ENCODE peak calls at places on chromosome 3, in five cellular contexts. G, A, W, M and N are unnamed samples.

GRCh38 chr3:184039414-184039813 is 7.9 kb downstream of the HTR3D start:
- DNase-seq in G (no peak), M (peak; percentile 47), W (no peak), A (peak; percentile 89), N (no peak)

GRCh38 chr3:152270145-152270870 is 1.6 kb downstream of the MBNL1 start:
- DNase-seq in G (no peak), M (no peak), A (peak; percentile 21), W (no peak), N (peak; percentile 54)

GRCh38 chr3:61561374-61562041 is at the start of gene PTPRG:
- DNase-seq in G (peak; percentile 95), A (peak; percentile 95), M (peak; percentile 94), W (peak; percentile 94), N (peak; percentile 95)

GRCh38 chr3:62805578-62805977 is 69.6 kb downstream of the CADPS start:
- DNase-seq in A (no peak), W (no peak), M (no peak), G (no peak), N (no peak)

GRCh38 chr3:171442184-171442583 is 18.0 kb downstream of the TNIK start:
- DNase-seq in M (no peak), A (no peak), G (no peak), W (no peak), N (peak; percentile 45)

GRCh38 chr3:196694202-196694638 is 17.8 kb downstream of the CEP19 start:
- DNase-seq in M (no peak), W (no peak), G (no peak), A (no peak), N (peak; percentile 40)

GRCh38 chr3:67864587-67865183 is 210.3 kb upstream of the SUCLG2 start:
- DNase-seq in W (no peak), G (no peak), M (no peak), A (no peak), N (no peak)

GRCh38 chr3:156577731-156578130 is 22.8 kb upstream of the SSR3 start:
- DNase-seq in W (no peak), G (peak; percentile 8), M (no peak), A (peak; percentile 82), N (peak; percentile 31)

GRCh38 chr3:50630916-50631315 is 14.0 kb downstream of the MAPKAPK3 start:
- DNase-seq in M (peak; percentile 59), A (no peak), G (peak; percentile 38), W (no peak), N (no peak)

GRCh38 chr3:57803647-57804081 is 47.6 kb downstream of the SLMAP start:
- DNase-seq in G (peak; percentile 92), A (peak; percentile 97), M (peak; percentile 92), W (peak; percentile 66), N (peak; percentile 89)

GRCh38 chr3:46664971-46665762 is 28.3 kb downstream of the ALS2CL start:
- DNase-seq in W (peak; percentile 48), A (no peak), G (no peak), M (no peak), N (no peak)

GRCh38 chr3:26106119-26106690 is 316.3 kb downstream of the OXSM start:
- DNase-seq in A (peak; percentile 4), W (no peak), G (no peak), M (no peak), N (no peak)

GRCh38 chr3:193704431-193704830 is 111.4 kb downstream of the OPA1 start:
- DNase-seq in G (no peak), A (no peak), M (no peak), W (no peak), N (peak; percentile 12)

GRCh38 chr3:184016820-184017671 is 638 bp downstream of the ABCC5 start:
- DNase-seq in M (no peak), G (peak; percentile 53), W (peak; percentile 81), A (peak; percentile 66), N (peak; percentile 46)

GRCh38 chr3:114994554-114995341 is 152.3 kb downstream of the ZBTB20 start:
- DNase-seq in M (no peak), W (no peak), G (no peak), A (no peak), N (no peak)

GRCh38 chr3:178078933-178079332 is 457.3 kb upstream of the KCNMB2 start:
- DNase-seq in G (peak; percentile 73), M (peak; percentile 86), W (no peak), A (peak; percentile 24), N (peak; percentile 67)

GRCh38 chr3:113054552-113054951 is 63.8 kb downstream of the GTPBP8 start:
- DNase-seq in G (peak; percentile 32), W (no peak), A (peak; percentile 87), M (peak; percentile 49), N (peak; percentile 83)

GRCh38 chr3:19348929-19349564 is 200.7 kb downstream of the KCNH8 start:
- DNase-seq in W (no peak), M (no peak), A (peak; percentile 56), G (peak; percentile 9), N (peak; percentile 33)

GRCh38 chr3:190671658-190672057 is 157.8 kb downstream of the IL1RAP start:
- DNase-seq in A (no peak), W (no peak), G (peak; percentile 41), M (peak; percentile 88), N (peak; percentile 45)

GRCh38 chr3:170531557-170532335 is 54.1 kb downstream of the SLC7A14 start:
- DNase-seq in G (no peak), W (no peak), M (no peak), A (no peak), N (no peak)

GRCh38 chr3:112096176-112096575 is 10.0 kb downstream of the C3orf52 start:
- DNase-seq in A (peak; percentile 35), M (no peak), W (no peak), G (no peak), N (no peak)

GRCh38 chr3:124758851-124759635 is 28.8 kb downstream of the UMPS start:
- DNase-seq in G (no peak), W (no peak), M (no peak), A (no peak), N (no peak)

GRCh38 chr3:123081718-123082369 is 15.0 kb downstream of the PDIA5 start:
- DNase-seq in M (no peak), A (no peak), G (no peak), W (peak; percentile 58), N (no peak)

GRCh38 chr3:49027634-49028033 is 1.6 kb downstream of the IMPDH2 start:
- DNase-seq in M (no peak), W (no peak), A (no peak), G (no peak), N (no peak)

GRCh38 chr3:14791343-14791945 is 27.3 kb upstream of the FGD5 start:
- DNase-seq in G (peak; percentile 5), M (peak; percentile 3), W (no peak), A (peak; percentile 64), N (peak; percentile 54)

GRCh38 chr3:140274429-140274828 is 339.4 kb downstream of the CLSTN2 start:
- DNase-seq in W (no peak), M (no peak), A (no peak), G (no peak), N (no peak)

GRCh38 chr3:15099364-15100098 is 583 bp upstream of the RBSN start:
- DNase-seq in G (no peak), M (no peak), A (no peak), W (no peak), N (no peak)

GRCh38 chr3:131998027-131998426 is 36.8 kb downstream of the CPNE4 start:
- DNase-seq in A (no peak), G (no peak), M (no peak), W (no peak), N (no peak)

GRCh38 chr3:186757686-186758220 is 25.6 kb upstream of the EIF4A2 start:
- DNase-seq in A (no peak), G (no peak), W (no peak), M (no peak), N (no peak)

GRCh38 chr3:39343076-39343717 is 13.7 kb downstream of the CCR8 start:
- DNase-seq in W (no peak), G (no peak), M (no peak), A (peak; percentile 62), N (no peak)

GRCh38 chr3:185332026-185332735 is 30.8 kb upstream of the MAP3K13 start:
- DNase-seq in A (peak; percentile 95), G (peak; percentile 71), M (peak; percentile 46), W (no peak), N (peak; percentile 94)
- H3K4me3 ChIP-seq in A (no peak overlapping the region), G (no peak overlapping the region), M (no peak overlapping the region), W (no peak overlapping the region), N (no peak overlapping the region)

DNA sequence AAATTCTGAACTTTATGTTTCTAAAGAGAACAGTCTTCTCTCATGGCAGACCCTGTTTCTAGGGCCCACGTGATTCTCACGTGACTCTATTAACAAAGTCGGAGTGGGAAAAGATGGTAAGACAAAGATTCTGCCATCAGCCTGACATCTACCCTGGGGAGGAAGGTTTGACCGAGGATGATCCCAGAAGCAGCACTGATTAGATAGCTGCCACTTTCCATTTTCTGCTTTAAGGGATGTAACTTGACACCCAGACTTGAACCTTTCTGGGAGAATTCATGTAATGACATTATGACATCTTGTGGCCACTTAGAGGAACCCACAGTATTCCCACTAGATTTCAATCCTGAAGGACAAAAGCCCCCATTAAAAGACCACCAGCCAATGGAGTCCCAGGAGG is 480.3 kb upstream of the PROK2 start:
- DNase-seq in A (no peak), M (no peak), G (no peak), W (no peak), N (peak; percentile 58)
- TF ChIP-seq CTCF in A (no peak), M (peak; percentile 19), G (peak; percentile 25), W (peak; percentile 6), N (peak; percentile 51)

GRCh38 chr3:154885016-154885415 is 195.1 kb upstream of the MME start:
- DNase-seq in G (peak; percentile 43), A (no peak), W (no peak), M (peak; percentile 35), N (peak; percentile 42)

GRCh38 chr3:154887869-154888268 is 192.2 kb upstream of the MME start:
- DNase-seq in W (no peak), A (no peak), M (no peak), G (no peak), N (no peak)

GRCh38 chr3:154889227-154889634 is 190.9 kb upstream of the MME start:
- DNase-seq in A (no peak), W (no peak), M (no peak), G (no peak), N (no peak)

GRCh38 chr3:154888386-154888785 is 191.7 kb upstream of the MME start:
- DNase-seq in G (no peak), W (no peak), A (no peak), M (no peak), N (no peak)

DNA sequence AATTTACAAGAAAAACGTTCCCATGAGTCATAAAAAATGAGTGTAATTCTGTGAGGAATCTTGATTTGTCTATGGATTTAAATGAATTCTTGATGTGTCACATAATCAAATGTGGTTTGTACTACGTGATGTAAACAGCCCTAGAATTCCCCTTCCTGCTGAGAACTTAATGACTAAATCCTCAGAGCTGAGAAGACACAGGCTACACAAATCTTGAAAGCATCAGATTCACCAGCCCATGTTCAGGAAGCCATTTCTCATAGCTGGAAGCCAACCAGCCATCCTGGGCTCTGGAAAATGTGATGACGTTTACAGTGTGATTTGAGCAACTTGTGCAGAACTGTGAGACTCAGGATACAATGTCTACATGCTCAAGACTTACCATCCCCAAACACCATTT is 193.7 kb upstream of the MME start:
- DNase-seq in A (peak; percentile 92), G (peak; percentile 99), M (peak; percentile 97), W (peak; percentile 64), N (peak; percentile 95)
- H3K4me3 ChIP-seq in A (no peak overlapping the region), G (no peak overlapping the region), M (no peak overlapping the region), W (no peak overlapping the region), N (no peak overlapping the region)

DNA sequence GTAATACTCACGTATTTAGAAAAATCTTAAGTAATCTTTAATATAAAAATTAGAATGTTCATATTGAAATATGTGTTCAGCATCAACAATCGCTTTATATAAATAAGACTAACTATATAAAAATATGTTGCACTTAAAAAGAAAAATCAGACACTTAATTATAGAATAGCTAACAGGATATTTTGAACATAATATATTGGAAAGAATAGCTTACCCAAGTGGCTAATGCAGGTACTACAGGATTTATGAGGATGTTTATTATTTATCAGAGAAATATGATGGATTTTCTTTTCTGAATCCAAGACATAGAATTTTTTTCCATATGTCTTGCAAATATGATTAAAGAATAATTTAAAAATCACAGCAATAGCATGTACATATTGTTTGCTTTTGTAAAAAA is 567.9 kb upstream of the GBE1 start:
- DNase-seq in A (peak; percentile 13), M (no peak), W (no peak), G (no peak), N (peak; percentile 26)
- TF ChIP-seq CTCF in A (peak; percentile 28), M (peak; percentile 3), W (no peak), G (peak; percentile 17), N (peak; percentile 49)